ENCODE peak calls at places on chromosomes 7 and 10, in four cellular contexts. J is H1, X is HepG2, K is GM12878. F is an unnamed sample.

GRCh38 chr10:8033812-8034665 is 20.4 kb upstream of the GATA3 start:
- DNase-seq in K (no peak), X (no peak), J (peak; percentile 71), F (no peak)

GRCh38 chr7:128919881-128920789 is 9.6 kb upstream of the KCP start:
- DNase-seq in K (no peak), J (peak; percentile 57), X (no peak), F (no peak)

GRCh38 chr7:149683191-149683590 is 90.2 kb downstream of the ZNF467 start:
- DNase-seq in J (no peak), X (no peak), K (no peak), F (no peak)

GRCh38 chr10:28139138-28139537 is 140.3 kb upstream of the ODAD2 start:
- DNase-seq in K (no peak), X (no peak), J (no peak), F (no peak)

GRCh38 chr10:34581871-34582532 is 233.1 kb downstream of the PARD3 start:
- DNase-seq in X (no peak), J (no peak), K (no peak), F (no peak)

GRCh38 chr10:3573498-3573897 is 211.5 kb downstream of the KLF6 start:
- DNase-seq in X (no peak), J (no peak), K (no peak), F (no peak)

GRCh38 chr7:16205481-16205880 is 215.9 kb downstream of the CRPPA start:
- DNase-seq in J (no peak), K (no peak), X (no peak), F (no peak)

GRCh38 chr10:129097776-129098175 is 369.3 kb upstream of the MGMT start:
- DNase-seq in J (no peak), X (no peak), K (no peak), F (no peak)

GRCh38 chr7:135879238-135879637 is 97.9 kb downstream of the MTPN start:
- DNase-seq in J (no peak), X (no peak), K (no peak), F (peak; percentile 13)

GRCh38 chr7:101626069-101626671 is 2.9 kb downstream of the MYL10 start:
- DNase-seq in K (no peak), X (no peak), J (no peak), F (no peak)

GRCh38 chr10:129883637-129884389 is 80.3 kb downstream of the EBF3 start:
- DNase-seq in K (no peak), J (no peak), X (no peak), F (no peak)

GRCh38 chr7:84524714-84525694 is 330.4 kb upstream of the SEMA3A start:
- DNase-seq in J (no peak), K (no peak), X (no peak), F (peak; percentile 95)

GRCh38 chr7:151711435-151711872 is 165.5 kb downstream of the PRKAG2 start:
- DNase-seq in J (no peak), X (no peak), K (no peak), F (no peak)

GRCh38 chr10:130236711-130237110 is 100.5 kb downstream of the GLRX3 start:
- DNase-seq in K (no peak), J (no peak), X (no peak), F (no peak)

GRCh38 chr7:30226593-30227268 is 57.7 kb upstream of the ZNRF2 start:
- DNase-seq in K (no peak), J (peak; percentile 66), X (peak; percentile 73), F (peak; percentile 58)

GRCh38 chr7:12716722-12717121 is 29.3 kb downstream of the ARL4A start:
- DNase-seq in J (no peak), K (no peak), X (no peak), F (no peak)

DNA sequence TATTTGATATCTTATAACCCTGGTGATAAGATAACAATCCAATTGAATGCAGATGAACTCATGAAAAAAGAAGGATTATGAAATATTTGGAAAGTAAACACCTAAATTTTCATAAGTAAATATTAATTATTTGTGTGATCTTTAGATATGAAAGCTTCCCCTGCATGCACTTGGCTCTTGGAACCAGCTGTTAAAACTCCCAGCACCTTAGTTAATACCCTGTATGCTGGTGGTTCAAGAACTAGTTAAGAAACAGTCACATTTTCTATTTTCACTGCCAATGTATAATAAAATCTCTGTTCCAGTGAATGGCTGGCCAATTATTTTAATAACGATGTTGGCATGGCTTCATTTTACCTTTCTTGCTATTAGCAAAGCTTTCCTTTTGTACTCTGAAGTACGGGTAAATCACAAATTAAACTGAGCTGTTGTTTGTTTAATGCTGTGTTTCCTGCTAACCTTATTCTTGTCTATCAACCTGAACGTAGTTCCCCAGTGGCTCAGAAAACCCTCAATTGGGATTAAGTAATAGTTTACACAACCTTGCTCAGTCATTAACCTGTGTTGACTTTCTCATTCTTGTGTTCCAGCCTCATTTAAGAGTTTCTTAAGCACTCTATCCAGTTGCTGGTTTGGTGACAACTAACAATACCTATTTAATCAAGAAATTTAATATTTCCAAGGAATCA is 38.9 kb downstream of the MET start:
- DNase-seq in J (no peak), X (peak; percentile 56), K (no peak), F (no peak)
- TF ChIP-seq HDAC2 in J (no peak), X (peak; percentile 33), K (no peak), F (no peak)

GRCh38 chr7:32150589-32150988 is 80.4 kb upstream of the PDE1C start:
- DNase-seq in K (no peak), J (no peak), X (no peak), F (no peak)

GRCh38 chr7:32155712-32156111 is 85.5 kb upstream of the PDE1C start:
- DNase-seq in J (no peak), X (no peak), K (no peak), F (no peak)

GRCh38 chr7:32152576-32152975 is 82.4 kb upstream of the PDE1C start:
- DNase-seq in X (no peak), J (no peak), K (no peak), F (no peak)

GRCh38 chr7:32154797-32155196 is 84.6 kb upstream of the PDE1C start:
- DNase-seq in J (no peak), X (no peak), K (no peak), F (no peak)

DNA sequence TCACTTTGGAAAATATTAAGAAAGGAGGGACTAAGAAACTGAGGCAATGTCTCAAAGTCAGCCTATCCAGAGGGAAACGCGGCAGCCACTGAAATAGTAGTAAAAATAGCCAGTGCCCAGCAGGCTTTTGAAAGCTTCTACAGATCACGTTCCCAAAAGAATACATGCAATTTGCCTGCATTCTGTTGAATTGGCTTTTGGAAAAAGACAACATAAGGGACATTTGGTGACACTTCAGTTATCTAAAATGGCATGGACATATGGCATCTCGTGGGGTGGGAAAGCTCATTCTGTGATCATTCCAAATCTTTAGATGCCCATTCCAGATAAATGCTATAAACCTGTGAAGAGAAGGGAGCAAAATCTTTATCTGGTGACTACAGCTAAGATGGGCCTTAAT is 82.8 kb upstream of the PDE1C start:
- DNase-seq in K (no peak), J (no peak), X (no peak), F (no peak)
- TF ChIP-seq CEBPB in K (no peak), J (no peak), X (no peak), F (no peak)

DNA sequence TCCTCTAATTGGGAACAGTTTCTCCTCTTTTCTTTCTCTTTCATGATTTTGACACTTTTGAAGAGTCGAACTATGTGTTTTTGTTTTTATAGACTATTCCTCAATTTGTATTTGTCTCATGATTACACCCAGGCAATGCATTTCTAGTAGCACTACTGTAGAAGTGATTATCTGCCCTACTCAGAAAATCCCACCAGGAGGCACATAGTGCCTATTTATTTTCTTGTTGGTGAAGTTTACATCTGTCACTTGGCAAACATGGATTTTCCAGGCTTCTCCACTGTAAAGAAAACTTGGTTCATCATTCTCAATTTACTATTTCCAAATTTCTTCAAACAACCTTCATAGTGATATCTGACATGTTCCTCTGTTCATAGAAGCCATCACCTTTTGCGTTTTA is 893.9 kb downstream of the CCSER2 start:
- DNase-seq in X (no peak), J (no peak), K (no peak), F (no peak)
- TF ChIP-seq CTCF in X (no peak), J (no peak), K (no peak), F (no peak)

GRCh38 chr7:69434350-69434749 is 163.9 kb upstream of the AUTS2 start:
- DNase-seq in X (no peak), K (peak; percentile 82), J (no peak), F (no peak)

GRCh38 chr7:69439040-69439439 is 159.2 kb upstream of the AUTS2 start:
- DNase-seq in J (no peak), X (no peak), K (no peak), F (no peak)

GRCh38 chr7:69439636-69440325 is 158.5 kb upstream of the AUTS2 start:
- DNase-seq in J (no peak), K (peak; percentile 55), X (no peak), F (no peak)

GRCh38 chr7:69438584-69438983 is 159.7 kb upstream of the AUTS2 start:
- DNase-seq in K (no peak), J (no peak), X (no peak), F (no peak)

GRCh38 chr7:69436944-69437343 is 161.3 kb upstream of the AUTS2 start:
- DNase-seq in X (no peak), K (no peak), J (no peak), F (no peak)
- TF ChIP-seq HDAC2 in X (no peak), K (no peak), J (no peak), F (no peak)

GRCh38 chr10:48482207-48482606 is 122.7 kb downstream of the ARHGAP22 start:
- DNase-seq in J (no peak), K (no peak), X (no peak), F (no peak)

GRCh38 chr10:48478980-48479811 is 125.7 kb downstream of the ARHGAP22 start:
- DNase-seq in J (no peak), X (no peak), K (no peak), F (no peak)

GRCh38 chr10:48480397-48481374 is 124.2 kb downstream of the ARHGAP22 start:
- DNase-seq in J (no peak), X (no peak), K (no peak), F (no peak)

GRCh38 chr10:48478469-48478868 is 126.4 kb downstream of the ARHGAP22 start:
- DNase-seq in J (no peak), X (no peak), K (no peak), F (no peak)

DNA sequence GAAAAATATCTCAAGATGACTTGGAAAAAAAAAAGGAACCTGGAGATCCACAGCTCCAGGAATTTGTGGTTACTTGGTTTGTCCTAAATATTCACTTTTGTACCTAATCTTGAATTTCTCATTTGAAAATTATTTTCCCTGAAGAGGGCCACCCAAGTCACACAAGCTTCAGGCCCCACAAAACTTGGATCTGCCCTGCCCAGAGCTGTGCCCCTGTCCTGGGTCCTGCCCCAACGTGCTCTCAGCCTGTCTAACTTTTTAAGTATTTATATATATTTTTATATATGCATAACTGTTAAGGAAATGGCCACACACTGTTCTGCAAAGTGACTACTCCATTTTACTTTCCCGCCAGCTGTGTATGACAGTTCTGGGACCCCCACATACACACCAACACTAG is 123.5 kb downstream of the ARHGAP22 start:
- DNase-seq in X (no peak), K (no peak), J (no peak), F (no peak)
- TF ChIP-seq CEBPB in X (no peak), K (no peak), J (no peak), F (no peak)

DNA sequence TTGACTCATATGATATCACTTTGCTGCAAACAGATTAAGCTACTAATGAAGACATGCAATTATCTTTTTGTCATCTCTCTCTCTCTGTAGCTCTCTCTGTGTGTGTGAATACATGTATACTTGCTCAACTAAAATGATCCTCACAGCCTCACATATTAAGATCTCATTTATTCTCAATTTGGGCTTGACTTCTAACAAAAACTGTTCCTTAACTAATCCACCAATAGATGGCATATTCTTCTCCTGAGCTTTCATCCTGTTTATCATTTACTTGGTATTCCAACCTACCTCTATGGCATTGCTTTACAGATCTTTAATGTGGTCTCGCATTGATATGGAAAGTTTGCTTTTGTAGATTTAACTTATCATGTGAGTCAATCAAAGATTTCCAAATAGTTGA is 540.4 kb downstream of the CNTNAP2 start:
- DNase-seq in K (no peak), J (no peak), X (no peak), F (no peak)
- TF ChIP-seq CTCF in K (no peak), J (no peak), X (no peak), F (no peak)